ENCODE peak calls at places on chromosomes 13 and 19, in eight cellular contexts. D, O, L, V, K, G, R and H are unnamed samples.

GRCh38 chr13:75357576-75358295 is 124.2 kb downstream of the TBC1D4 start:
- DNase-seq in D (peak), O (peak), L (peak), V (no peak), K (no peak), G (peak), R (no peak), H (no peak)

GRCh38 chr13:51832471-51833152 is 12.4 kb downstream of the TMEM272 start:
- DNase-seq in D (peak), O (peak), L (no peak), V (no peak), K (no peak), G (no peak), R (no peak), H (no peak)

GRCh38 chr19:38036707-38037106 is 129.7 kb downstream of the SIPA1L3 start:
- DNase-seq in D (no peak), O (no peak), L (peak), V (no peak), K (no peak), G (no peak), R (peak), H (no peak)

GRCh38 chr13:109547942-109548860 is 238.2 kb downstream of the IRS2 start:
- DNase-seq in D (no peak), O (no peak), L (no peak), V (no peak), K (no peak), G (no peak), R (no peak), H (no peak)

GRCh38 chr19:31718041-31718440 is 368.8 kb upstream of the TSHZ3 start:
- DNase-seq in D (no peak), O (no peak), L (no peak), V (no peak), K (no peak), G (no peak), R (no peak), H (no peak)

GRCh38 chr13:81738364-81738763 is 1397.4 kb upstream of the SPRY2 start:
- DNase-seq in D (no peak), O (no peak), L (no peak), V (no peak), K (no peak), G (no peak), R (no peak), H (no peak)

GRCh38 chr13:102355251-102355650 is 46.6 kb downstream of the FGF14 start:
- DNase-seq in D (no peak), O (no peak), L (no peak), V (no peak), K (no peak), G (no peak), R (no peak), H (no peak)

GRCh38 chr19:33345163-33345562 is 28.3 kb upstream of the CEBPG start:
- DNase-seq in D (no peak), O (no peak), L (no peak), V (no peak), K (no peak), G (no peak), R (no peak), H (no peak)

GRCh38 chr19:41238244-41238643 is 19.2 kb downstream of the AXL start:
- DNase-seq in D (no peak), O (no peak), L (no peak), V (no peak), K (no peak), G (no peak), R (no peak), H (no peak)

GRCh38 chr13:43905435-43906031 is 25.8 kb downstream of the LACC1 start:
- DNase-seq in D (peak), O (peak), L (peak), V (no peak), K (no peak), G (peak), R (no peak), H (no peak)

GRCh38 chr13:24270639-24271131 is 38.7 kb upstream of the C1QTNF9 start:
- DNase-seq in D (peak), O (peak), L (no peak), V (peak), K (no peak), G (peak), R (peak), H (peak)

GRCh38 chr19:15331419-15332310 is 674 bp downstream of the BRD4 start:
- DNase-seq in D (peak), O (peak), L (no peak), V (no peak), K (peak), G (peak), R (peak), H (peak)

GRCh38 chr19:40611096-40611495 is 9.9 kb downstream of the LTBP4 start:
- DNase-seq in D (no peak), O (no peak), L (no peak), V (no peak), K (no peak), G (no peak), R (peak), H (no peak)

GRCh38 chr13:36789730-36790129 is 29.3 kb upstream of the RFXAP start:
- DNase-seq in D (no peak), O (no peak), L (no peak), V (no peak), K (no peak), G (no peak), R (no peak), H (no peak)

GRCh38 chr19:3457531-3458228 is 22.6 kb downstream of the SMIM24 start:
- DNase-seq in D (no peak), O (no peak), L (no peak), V (no peak), K (no peak), G (no peak), R (peak), H (no peak)

GRCh38 chr13:20197361-20197834 is 4.7 kb upstream of the GJB2 start:
- DNase-seq in D (peak), O (peak), L (peak), V (no peak), K (no peak), G (peak), R (no peak), H (no peak)

GRCh38 chr19:6481541-6482342 is at the start of gene DENND1C:
- DNase-seq in D (peak), O (no peak), L (no peak), V (peak), K (peak), G (peak), R (no peak), H (peak)

GRCh38 chr13:109329175-109329574 is 457.2 kb downstream of the IRS2 start:
- DNase-seq in D (no peak), O (no peak), L (no peak), V (no peak), K (no peak), G (no peak), R (no peak), H (no peak)

GRCh38 chr13:75226092-75226491 is 255.9 kb downstream of the TBC1D4 start:
- DNase-seq in D (no peak), O (no peak), L (no peak), V (no peak), K (no peak), G (no peak), R (no peak), H (no peak)

GRCh38 chr13:43567608-43568007 is 219.2 kb downstream of the ENOX1 start:
- DNase-seq in D (no peak), O (no peak), L (no peak), V (no peak), K (no peak), G (no peak), R (no peak), H (no peak)

GRCh38 chr19:19600793-19601346 is 17.6 kb downstream of the PBX4 start:
- DNase-seq in D (no peak), O (no peak), L (no peak), V (no peak), K (no peak), G (no peak), R (no peak), H (no peak)

GRCh38 chr13:53254495-53254894 is 225.9 kb downstream of the OLFM4 start:
- DNase-seq in D (no peak), O (no peak), L (no peak), V (no peak), K (no peak), G (no peak), R (no peak), H (no peak)

GRCh38 chr19:42794751-42795150 is 29.3 kb upstream of the PSG8 start:
- DNase-seq in D (no peak), O (no peak), L (no peak), V (no peak), K (no peak), G (no peak), R (no peak), H (no peak)

GRCh38 chr13:39510296-39510695 is 92.7 kb downstream of the LHFPL6 start:
- DNase-seq in D (no peak), O (no peak), L (peak), V (no peak), K (no peak), G (no peak), R (no peak), H (no peak)

GRCh38 chr13:99191900-99192399 is 8.7 kb upstream of the UBAC2 start:
- DNase-seq in D (no peak), O (no peak), L (no peak), V (no peak), K (no peak), G (no peak), R (no peak), H (no peak)

GRCh38 chr13:84049442-84049841 is 167.2 kb upstream of the SLITRK1 start:
- DNase-seq in D (no peak), O (no peak), L (no peak), V (no peak), K (no peak), G (no peak), R (no peak), H (no peak)

GRCh38 chr13:76210262-76210661 is 574.1 kb downstream of the LMO7 start:
- DNase-seq in D (no peak), O (no peak), L (no peak), V (no peak), K (no peak), G (no peak), R (no peak), H (no peak)

GRCh38 chr19:13830761-13831481 is 35.7 kb downstream of the ZSWIM4 start:
- DNase-seq in D (no peak), O (no peak), L (no peak), V (no peak), K (no peak), G (no peak), R (no peak), H (no peak)

GRCh38 chr13:26485786-26486185 is 71.7 kb upstream of the WASF3 start:
- DNase-seq in D (no peak), O (no peak), L (no peak), V (no peak), K (no peak), G (no peak), R (peak), H (no peak)

GRCh38 chr19:33630880-33631627 is 9.3 kb downstream of the CHST8 start:
- DNase-seq in D (no peak), O (no peak), L (no peak), V (no peak), K (no peak), G (no peak), R (peak), H (no peak)

GRCh38 chr13:95624020-95624419 is 20.5 kb downstream of the DZIP1 start:
- DNase-seq in D (no peak), O (peak), L (peak), V (no peak), K (no peak), G (no peak), R (no peak), H (no peak)